ENCODE peak calls at places on chromosomes 6 and 20, in eight cellular contexts. One of them, this sample, is unnamed.
A peak's percentile ranks its signal among the peaks of the same experiment; 100 is the strongest.

GRCh38 chr6:4370066-4370465 is 234.7 kb upstream of the ECI2 start:
- DNase-seq in mesendoderm: peak; percentile 19
- DNase-seq in pancreas: no peak
- DNase-seq in iPS DF 6.9: no peak
- DNase-seq in psoas muscle: no peak
- DNase-seq in left lung: no peak
- DNase-seq in body of pancreas: no peak
- DNase-seq in neuronal stem cell: no peak
- DNase-seq in this sample: no peak

GRCh38 chr6:96469312-96469711 is 52.3 kb upstream of the UFL1 start:
- DNase-seq in mesendoderm: no peak
- DNase-seq in pancreas: no peak
- DNase-seq in iPS DF 6.9: no peak
- DNase-seq in psoas muscle: no peak
- DNase-seq in left lung: no peak
- DNase-seq in body of pancreas: no peak
- DNase-seq in neuronal stem cell: no peak
- DNase-seq in this sample: no peak

GRCh38 chr6:170235726-170236125 is 55.2 kb downstream of the DLL1 start:
- DNase-seq in mesendoderm: no peak
- DNase-seq in pancreas: no peak
- DNase-seq in iPS DF 6.9: no peak
- DNase-seq in psoas muscle: no peak
- DNase-seq in left lung: peak; percentile 17
- DNase-seq in body of pancreas: peak; percentile 2
- DNase-seq in neuronal stem cell: peak; percentile 79
- DNase-seq in this sample: no peak

GRCh38 chr6:169252805-169253189 is 849 bp downstream of the THBS2 start:
- DNase-seq in mesendoderm: peak; percentile 28
- DNase-seq in pancreas: no peak
- DNase-seq in iPS DF 6.9: no peak
- DNase-seq in psoas muscle: no peak
- DNase-seq in left lung: no peak
- DNase-seq in body of pancreas: no peak
- DNase-seq in neuronal stem cell: peak; percentile 17
- DNase-seq in this sample: no peak

GRCh38 chr20:22333885-22334545 is 250.4 kb downstream of the FOXA2 start:
- DNase-seq in mesendoderm: peak; percentile 62
- DNase-seq in pancreas: peak; percentile 54
- DNase-seq in iPS DF 6.9: peak; percentile 33
- DNase-seq in psoas muscle: peak; percentile 35
- DNase-seq in left lung: peak; percentile 46
- DNase-seq in body of pancreas: peak; percentile 74
- DNase-seq in neuronal stem cell: peak; percentile 53
- DNase-seq in this sample: no peak

GRCh38 chr6:37539706-37540352 is 40.1 kb upstream of the CCDC167 start:
- DNase-seq in mesendoderm: no peak
- DNase-seq in pancreas: no peak
- DNase-seq in iPS DF 6.9: no peak
- DNase-seq in psoas muscle: no peak
- DNase-seq in left lung: no peak
- DNase-seq in body of pancreas: no peak
- DNase-seq in neuronal stem cell: no peak
- DNase-seq in this sample: no peak

GRCh38 chr6:153172815-153173214 is 41.7 kb upstream of the RGS17 start:
- DNase-seq in mesendoderm: no peak
- DNase-seq in pancreas: no peak
- DNase-seq in iPS DF 6.9: no peak
- DNase-seq in psoas muscle: no peak
- DNase-seq in left lung: no peak
- DNase-seq in body of pancreas: no peak
- DNase-seq in neuronal stem cell: no peak
- DNase-seq in this sample: no peak

GRCh38 chr20:362271-363254 is 15.7 kb downstream of the NRSN2 start:
- DNase-seq in mesendoderm: peak; percentile 61
- DNase-seq in pancreas: peak; percentile 95
- DNase-seq in iPS DF 6.9: no peak
- DNase-seq in psoas muscle: peak; percentile 76
- DNase-seq in left lung: peak; percentile 93
- DNase-seq in body of pancreas: peak; percentile 97
- DNase-seq in neuronal stem cell: no peak
- DNase-seq in this sample: no peak

GRCh38 chr20:48742233-48742632 is 85.6 kb downstream of the PREX1 start:
- DNase-seq in mesendoderm: no peak
- DNase-seq in pancreas: no peak
- DNase-seq in iPS DF 6.9: no peak
- DNase-seq in psoas muscle: no peak
- DNase-seq in left lung: no peak
- DNase-seq in body of pancreas: no peak
- DNase-seq in neuronal stem cell: no peak
- DNase-seq in this sample: no peak

GRCh38 chr20:48740269-48740603 is 87.6 kb downstream of the PREX1 start:
- DNase-seq in mesendoderm: no peak
- DNase-seq in pancreas: no peak
- DNase-seq in iPS DF 6.9: no peak
- DNase-seq in psoas muscle: no peak
- DNase-seq in left lung: no peak
- DNase-seq in body of pancreas: no peak
- DNase-seq in neuronal stem cell: no peak
- DNase-seq in this sample: no peak

GRCh38 chr20:48739395-48740268 is 88.2 kb downstream of the PREX1 start:
- DNase-seq in mesendoderm: no peak
- DNase-seq in pancreas: no peak
- DNase-seq in iPS DF 6.9: no peak
- DNase-seq in psoas muscle: no peak
- DNase-seq in left lung: no peak
- DNase-seq in body of pancreas: no peak
- DNase-seq in neuronal stem cell: no peak
- DNase-seq in this sample: peak; percentile 63

GRCh38 chr20:48741669-48742068 is 86.1 kb downstream of the PREX1 start:
- DNase-seq in mesendoderm: no peak
- DNase-seq in pancreas: no peak
- DNase-seq in iPS DF 6.9: no peak
- DNase-seq in psoas muscle: no peak
- DNase-seq in left lung: no peak
- DNase-seq in body of pancreas: no peak
- DNase-seq in neuronal stem cell: no peak
- DNase-seq in this sample: no peak

GRCh38 chr20:48740714-48741113 is 87.1 kb downstream of the PREX1 start:
- DNase-seq in mesendoderm: no peak
- DNase-seq in pancreas: no peak
- DNase-seq in iPS DF 6.9: no peak
- DNase-seq in psoas muscle: no peak
- DNase-seq in left lung: no peak
- DNase-seq in body of pancreas: no peak
- DNase-seq in neuronal stem cell: no peak
- DNase-seq in this sample: no peak
- H3K4me3 ChIP-seq in mesendoderm: no peak overlapping the region
- H3K4me3 ChIP-seq in pancreas: no peak overlapping the region
- H3K4me3 ChIP-seq in iPS DF 6.9: no peak overlapping the region
- H3K4me3 ChIP-seq in psoas muscle: no peak overlapping the region
- H3K4me3 ChIP-seq in left lung: no peak overlapping the region
- H3K4me3 ChIP-seq in body of pancreas: no peak overlapping the region
- H3K4me3 ChIP-seq in neuronal stem cell: no peak overlapping the region
- H3K4me3 ChIP-seq in this sample: no peak overlapping the region

GRCh38 chr6:157106487-157106886 is 216.8 kb downstream of the TMEM242 start:
- DNase-seq in mesendoderm: peak; percentile 42
- DNase-seq in pancreas: no peak
- DNase-seq in iPS DF 6.9: no peak
- DNase-seq in psoas muscle: no peak
- DNase-seq in left lung: no peak
- DNase-seq in body of pancreas: no peak
- DNase-seq in neuronal stem cell: no peak
- DNase-seq in this sample: no peak
- H3K27ac ChIP-seq in mesendoderm: no peak overlapping the region
- H3K27ac ChIP-seq in pancreas: no peak overlapping the region
- H3K27ac ChIP-seq in iPS DF 6.9: no peak overlapping the region
- H3K27ac ChIP-seq in psoas muscle: peak overlapping the region; percentile 64
- H3K27ac ChIP-seq in left lung: no peak overlapping the region
- H3K27ac ChIP-seq in body of pancreas: no peak overlapping the region
- H3K27ac ChIP-seq in neuronal stem cell: no peak overlapping the region
- H3K27ac ChIP-seq in this sample: no peak overlapping the region

DNA sequence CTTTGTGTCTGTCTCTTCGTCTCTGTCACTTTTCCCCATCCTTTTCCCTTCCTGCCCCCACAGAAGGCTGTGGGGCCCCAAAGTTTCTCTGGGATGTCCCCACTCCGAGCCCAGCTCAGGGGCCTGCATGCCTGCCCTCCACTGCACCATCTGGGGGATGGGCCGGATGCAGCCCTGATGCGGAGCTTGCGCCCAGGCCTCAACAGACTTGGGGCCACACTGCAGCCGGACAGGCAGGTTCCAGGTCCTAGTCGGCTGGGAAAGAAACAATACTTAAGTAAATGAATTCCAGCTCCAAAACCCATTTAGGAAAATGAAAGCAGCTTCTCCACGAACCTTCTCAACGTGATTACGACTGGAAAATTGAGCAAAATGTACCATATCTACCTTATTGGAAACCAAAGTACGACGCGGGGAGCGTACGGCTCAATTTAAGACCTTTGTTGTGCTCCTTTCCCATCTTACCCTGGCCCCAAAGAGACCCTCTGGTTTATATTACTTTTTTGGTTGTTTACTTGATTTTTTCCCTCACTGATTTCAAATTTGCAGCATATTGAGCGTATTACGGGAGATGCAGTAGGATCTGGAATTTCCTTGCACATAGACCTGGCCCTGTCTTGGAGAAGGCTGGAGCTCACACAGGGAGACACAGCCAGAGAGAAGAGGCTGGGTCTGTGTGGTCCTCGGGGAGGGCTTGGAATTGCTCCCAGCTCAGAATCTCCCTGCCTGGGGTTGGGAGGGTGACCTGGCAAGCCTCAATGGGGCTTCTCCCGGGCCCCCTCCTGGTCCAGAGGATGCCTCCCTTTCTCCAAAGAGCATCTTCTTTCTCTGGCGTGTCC is 8.0 kb downstream of the FOXC1 start:
- DNase-seq in mesendoderm: no peak
- DNase-seq in pancreas: no peak
- DNase-seq in iPS DF 6.9: no peak
- DNase-seq in psoas muscle: no peak
- DNase-seq in left lung: no peak
- DNase-seq in body of pancreas: no peak
- DNase-seq in neuronal stem cell: no peak
- DNase-seq in this sample: no peak
- H3K4me3 ChIP-seq in mesendoderm: no peak overlapping the region
- H3K4me3 ChIP-seq in pancreas: no peak overlapping the region
- H3K4me3 ChIP-seq in iPS DF 6.9: no peak overlapping the region
- H3K4me3 ChIP-seq in psoas muscle: no peak overlapping the region
- H3K4me3 ChIP-seq in left lung: no peak overlapping the region
- H3K4me3 ChIP-seq in body of pancreas: no peak overlapping the region
- H3K4me3 ChIP-seq in neuronal stem cell: no peak overlapping the region
- H3K4me3 ChIP-seq in this sample: no peak overlapping the region

DNA sequence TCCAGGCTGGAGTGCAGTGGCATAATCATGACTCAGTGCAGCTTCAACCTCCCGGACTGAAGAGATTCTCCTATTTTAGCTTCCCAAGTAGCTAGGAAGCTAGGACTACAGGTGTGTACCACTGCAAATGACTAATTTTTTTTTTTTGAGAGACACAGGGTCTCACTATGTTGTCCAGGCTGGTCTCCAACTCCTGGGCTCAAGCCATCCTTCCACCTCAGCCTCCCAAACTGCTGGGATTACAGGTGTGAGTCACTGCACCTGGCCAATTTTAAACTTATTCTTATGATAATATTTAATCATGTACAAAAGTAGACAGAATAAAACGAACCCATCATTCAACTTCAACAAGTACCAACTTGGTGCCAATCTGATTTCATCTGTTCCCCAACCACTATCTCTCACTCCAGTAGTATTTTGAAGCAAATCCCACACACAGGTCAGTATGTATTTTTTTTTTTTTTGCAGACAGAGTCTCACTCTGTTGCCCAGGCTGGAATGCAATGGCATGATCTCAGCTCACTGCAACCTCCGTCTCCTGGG is 32.5 kb downstream of the BCL2L1 start:
- DNase-seq in mesendoderm: no peak
- DNase-seq in pancreas: no peak
- DNase-seq in iPS DF 6.9: no peak
- DNase-seq in psoas muscle: no peak
- DNase-seq in left lung: no peak
- DNase-seq in body of pancreas: no peak
- DNase-seq in neuronal stem cell: no peak
- DNase-seq in this sample: no peak
- H3K27ac ChIP-seq in mesendoderm: no peak overlapping the region
- H3K27ac ChIP-seq in pancreas: no peak overlapping the region
- H3K27ac ChIP-seq in iPS DF 6.9: no peak overlapping the region
- H3K27ac ChIP-seq in psoas muscle: peak overlapping the region; percentile 19
- H3K27ac ChIP-seq in left lung: no peak overlapping the region
- H3K27ac ChIP-seq in body of pancreas: no peak overlapping the region
- H3K27ac ChIP-seq in neuronal stem cell: no peak overlapping the region
- H3K27ac ChIP-seq in this sample: no peak overlapping the region

GRCh38 chr6:131004387-131004755 is 58.7 kb downstream of the EPB41L2 start:
- DNase-seq in mesendoderm: no peak
- DNase-seq in pancreas: no peak
- DNase-seq in iPS DF 6.9: no peak
- DNase-seq in psoas muscle: no peak
- DNase-seq in left lung: no peak
- DNase-seq in body of pancreas: no peak
- DNase-seq in neuronal stem cell: no peak
- DNase-seq in this sample: no peak

GRCh38 chr6:131003419-131004386 is 59.3 kb downstream of the EPB41L2 start:
- DNase-seq in mesendoderm: peak; percentile 36
- DNase-seq in pancreas: no peak
- DNase-seq in iPS DF 6.9: no peak
- DNase-seq in psoas muscle: no peak
- DNase-seq in left lung: no peak
- DNase-seq in body of pancreas: no peak
- DNase-seq in neuronal stem cell: no peak
- DNase-seq in this sample: no peak

GRCh38 chr6:131001113-131001776 is 61.8 kb downstream of the EPB41L2 start:
- DNase-seq in mesendoderm: no peak
- DNase-seq in pancreas: no peak
- DNase-seq in iPS DF 6.9: no peak
- DNase-seq in psoas muscle: no peak
- DNase-seq in left lung: no peak
- DNase-seq in body of pancreas: no peak
- DNase-seq in neuronal stem cell: no peak
- DNase-seq in this sample: no peak

GRCh38 chr6:131000544-131000943 is 62.5 kb downstream of the EPB41L2 start:
- DNase-seq in mesendoderm: peak; percentile 38
- DNase-seq in pancreas: no peak
- DNase-seq in iPS DF 6.9: no peak
- DNase-seq in psoas muscle: no peak
- DNase-seq in left lung: no peak
- DNase-seq in body of pancreas: peak; percentile 38
- DNase-seq in neuronal stem cell: no peak
- DNase-seq in this sample: no peak

GRCh38 chr6:131001945-131002661 is 60.9 kb downstream of the EPB41L2 start:
- DNase-seq in mesendoderm: peak; percentile 35
- DNase-seq in pancreas: no peak
- DNase-seq in iPS DF 6.9: no peak
- DNase-seq in psoas muscle: no peak
- DNase-seq in left lung: no peak
- DNase-seq in body of pancreas: no peak
- DNase-seq in neuronal stem cell: no peak
- DNase-seq in this sample: no peak
- H3K4me3 ChIP-seq in mesendoderm: no peak overlapping the region
- H3K4me3 ChIP-seq in pancreas: no peak overlapping the region
- H3K4me3 ChIP-seq in iPS DF 6.9: no peak overlapping the region
- H3K4me3 ChIP-seq in psoas muscle: peak overlapping the region; percentile 45
- H3K4me3 ChIP-seq in left lung: no peak overlapping the region
- H3K4me3 ChIP-seq in body of pancreas: no peak overlapping the region
- H3K4me3 ChIP-seq in neuronal stem cell: no peak overlapping the region
- H3K4me3 ChIP-seq in this sample: no peak overlapping the region

This sample was measured in CD8-positive, alpha-beta memory T cell.